ENCODE peak calls at places on chromosomes 1 and 21, in five cellular contexts. X is ascending aorta, Y is left lung, H is lower leg skin, V is SK-N-SH. F is an unnamed sample.

GRCh38 chr1:41357451-41358151 is 3.6 kb upstream of the FOXO6 start:
- DNase-seq in X (no peak), Y (no peak), H (no peak), V (peak), F (peak)

GRCh38 chr1:65256860-65257719 is 52.3 kb upstream of the DNAJC6 start:
- DNase-seq in X (no peak), Y (no peak), H (no peak), V (no peak), F (no peak)

GRCh38 chr1:198623920-198624647 is 14.8 kb upstream of the PTPRC start:
- DNase-seq in X (no peak), Y (no peak), H (no peak), V (no peak), F (no peak)

GRCh38 chr1:162840256-162840839 is 20.6 kb downstream of the CCDC190 start:
- DNase-seq in X (no peak), Y (no peak), H (no peak), V (no peak), F (no peak)

GRCh38 chr1:219629481-219629880 is 16.6 kb upstream of the ZC3H11B start:
- DNase-seq in X (no peak), Y (no peak), H (no peak), V (no peak), F (no peak)

GRCh38 chr1:28329395-28330153 is 734 bp downstream of the MED18 start:
- DNase-seq in X (no peak), Y (no peak), H (no peak), V (peak), F (peak)

GRCh38 chr1:92096317-92096716 is 16.2 kb downstream of the BTBD8 start:
- DNase-seq in X (no peak), Y (no peak), H (no peak), V (no peak), F (no peak)

GRCh38 chr1:33966346-33967141 is 102.7 kb downstream of the HMGB4 start:
- DNase-seq in X (no peak), Y (no peak), H (no peak), V (no peak), F (no peak)

GRCh38 chr21:45015469-45015860 is 58.9 kb upstream of the ADARB1 start:
- DNase-seq in X (peak), Y (peak), H (no peak), V (no peak), F (no peak)

F was measured in BE2C.